ENCODE peak calls at places on chromosomes 13 and 19, in seven cellular contexts. W is endothelial cell, S is breast epithelium, D is Peyer's patch, R is fibroblast of pulmonary artery, C is choroid plexus epithelial cell, Q is cardiac fibroblast. X is an unnamed sample.

GRCh38 chr13:23681253-23681652 is 111.0 kb downstream of the TNFRSF19 start:
- DNase-seq in W (no peak), S (no peak), D (no peak), R (peak), C (peak), Q (peak), X (no peak)

GRCh38 chr19:10858204-10858828 is 10.1 kb downstream of the C19orf38 start:
- DNase-seq in W (peak), S (no peak), D (no peak), R (peak), C (peak), Q (peak), X (no peak)

GRCh38 chr19:31255863-31256600 is 93.2 kb downstream of the TSHZ3 start:
- DNase-seq in W (no peak), S (no peak), D (no peak), R (no peak), C (no peak), Q (no peak), X (no peak)

GRCh38 chr19:33436360-33437345 is 63.1 kb downstream of the CEBPG start:
- DNase-seq in W (no peak), S (no peak), D (no peak), R (no peak), C (no peak), Q (no peak), X (no peak)

GRCh38 chr19:18294467-18294864 is 13.0 kb upstream of the JUND start:
- DNase-seq in W (no peak), S (no peak), D (peak), R (no peak), C (no peak), Q (no peak), X (no peak)

GRCh38 chr13:28067526-28067925 is 32.9 kb downstream of the FLT3 start:
- DNase-seq in W (no peak), S (no peak), D (no peak), R (no peak), C (no peak), Q (no peak), X (no peak)

GRCh38 chr13:110116072-110116487 is 190.9 kb downstream of the COL4A1 start:
- DNase-seq in W (peak), S (no peak), D (peak), R (peak), C (peak), Q (peak), X (peak)

GRCh38 chr13:79869326-79869725 is 388.4 kb downstream of the NDFIP2 start:
- DNase-seq in W (no peak), S (no peak), D (no peak), R (peak), C (peak), Q (no peak), X (peak)

GRCh38 chr13:79317856-79318255 is 88.2 kb downstream of the RBM26 start:
- DNase-seq in W (no peak), S (no peak), D (no peak), R (no peak), C (no peak), Q (no peak), X (no peak)

GRCh38 chr19:22622901-22623840 is 11.0 kb upstream of the ZNF492 start:
- DNase-seq in W (no peak), S (peak), D (peak), R (no peak), C (no peak), Q (no peak), X (no peak)

GRCh38 chr13:36992362-36992761 is 6.8 kb downstream of the ALG5 start:
- DNase-seq in W (no peak), S (no peak), D (no peak), R (no peak), C (peak), Q (no peak), X (no peak)

GRCh38 chr13:114054269-114054668 is 78.2 kb downstream of the RASA3 start:
- DNase-seq in W (no peak), S (no peak), D (no peak), R (no peak), C (no peak), Q (no peak), X (no peak)

GRCh38 chr13:85618514-85618913 is 180.7 kb downstream of the SLITRK6 start:
- DNase-seq in W (no peak), S (no peak), D (no peak), R (no peak), C (no peak), Q (no peak), X (no peak)

GRCh38 chr13:80504453-80504852 is 163.5 kb upstream of the SPRY2 start:
- DNase-seq in W (no peak), S (no peak), D (no peak), R (peak), C (peak), Q (peak), X (no peak)

GRCh38 chr19:38551450-38551813 is 66.3 kb downstream of the MAP4K1 start:
- DNase-seq in W (no peak), S (no peak), D (no peak), R (no peak), C (no peak), Q (no peak), X (no peak)

GRCh38 chr19:37342753-37343152 is 28.1 kb upstream of the ZNF527 start:
- DNase-seq in W (no peak), S (no peak), D (no peak), R (peak), C (no peak), Q (no peak), X (no peak)

GRCh38 chr13:112330479-112331407 is 45.4 kb upstream of the SPACA7 start:
- DNase-seq in W (no peak), S (no peak), D (peak), R (no peak), C (no peak), Q (no peak), X (no peak)

GRCh38 chr19:13401388-13401787 is 104.9 kb downstream of the CACNA1A start:
- DNase-seq in W (peak), S (no peak), D (no peak), R (peak), C (peak), Q (peak), X (peak)

GRCh38 chr19:19460258-19460731 is 54.8 kb downstream of the GATAD2A start:
- DNase-seq in W (no peak), S (no peak), D (peak), R (no peak), C (no peak), Q (peak), X (no peak)

GRCh38 chr19:11261902-11262839 is at the start of gene DOCK6:
- DNase-seq in W (peak), S (peak), D (peak), R (no peak), C (no peak), Q (peak), X (no peak)

GRCh38 chr19:39199025-39199424 is 2.3 kb downstream of the NCCRP1 start:
- DNase-seq in W (no peak), S (no peak), D (no peak), R (peak), C (peak), Q (peak), X (peak)

GRCh38 chr19:5968431-5969373 is 9.2 kb downstream of the RANBP3 start:
- DNase-seq in W (peak), S (no peak), D (no peak), R (no peak), C (no peak), Q (no peak), X (no peak)

GRCh38 chr13:87893186-87893585 is 222.0 kb downstream of the SLITRK5 start:
- DNase-seq in W (no peak), S (no peak), D (no peak), R (no peak), C (no peak), Q (no peak), X (no peak)

GRCh38 chr19:6113616-6114188 is 3.4 kb upstream of the RFX2 start:
- DNase-seq in W (no peak), S (no peak), D (no peak), R (no peak), C (no peak), Q (no peak), X (no peak)

GRCh38 chr19:32563761-32564160 is 17.2 kb upstream of the PDCD5 start:
- DNase-seq in W (no peak), S (no peak), D (no peak), R (no peak), C (no peak), Q (no peak), X (no peak)

GRCh38 chr19:3577741-3578344 is 5.1 kb downstream of the HMG20B start:
- DNase-seq in W (no peak), S (no peak), D (peak), R (no peak), C (no peak), Q (no peak), X (no peak)

GRCh38 chr13:95745289-95745688 is 68.3 kb downstream of the DNAJC3 start:
- DNase-seq in W (no peak), S (no peak), D (no peak), R (no peak), C (no peak), Q (no peak), X (no peak)

GRCh38 chr13:95741584-95742563 is 64.9 kb downstream of the DNAJC3 start:
- DNase-seq in W (no peak), S (no peak), D (no peak), R (no peak), C (no peak), Q (no peak), X (no peak)

GRCh38 chr13:95749545-95749944 is 72.6 kb downstream of the DNAJC3 start:
- DNase-seq in W (no peak), S (no peak), D (no peak), R (no peak), C (no peak), Q (no peak), X (no peak)

GRCh38 chr13:95743192-95743591 is 66.3 kb downstream of the DNAJC3 start:
- DNase-seq in W (no peak), S (no peak), D (no peak), R (no peak), C (no peak), Q (no peak), X (no peak)

GRCh38 chr13:95745752-95746151 is 68.8 kb downstream of the DNAJC3 start:
- DNase-seq in W (no peak), S (no peak), D (no peak), R (peak), C (peak), Q (no peak), X (no peak)
- TF ChIP-seq CTCF in W (peak), S (no peak), D (no peak), R (peak), C (peak), Q (peak), X (peak)

GRCh38 chr19:56905616-56906015 is 65.1 kb upstream of the PEG3 start:
- DNase-seq in W (no peak), S (no peak), D (no peak), R (no peak), C (no peak), Q (no peak), X (no peak)

GRCh38 chr19:56900573-56901097 is 60.1 kb upstream of the PEG3 start:
- DNase-seq in W (no peak), S (no peak), D (no peak), R (no peak), C (no peak), Q (no peak), X (no peak)

GRCh38 chr19:56896041-56896440 is 55.5 kb upstream of the PEG3 start:
- DNase-seq in W (no peak), S (no peak), D (no peak), R (no peak), C (no peak), Q (no peak), X (no peak)

DNA sequence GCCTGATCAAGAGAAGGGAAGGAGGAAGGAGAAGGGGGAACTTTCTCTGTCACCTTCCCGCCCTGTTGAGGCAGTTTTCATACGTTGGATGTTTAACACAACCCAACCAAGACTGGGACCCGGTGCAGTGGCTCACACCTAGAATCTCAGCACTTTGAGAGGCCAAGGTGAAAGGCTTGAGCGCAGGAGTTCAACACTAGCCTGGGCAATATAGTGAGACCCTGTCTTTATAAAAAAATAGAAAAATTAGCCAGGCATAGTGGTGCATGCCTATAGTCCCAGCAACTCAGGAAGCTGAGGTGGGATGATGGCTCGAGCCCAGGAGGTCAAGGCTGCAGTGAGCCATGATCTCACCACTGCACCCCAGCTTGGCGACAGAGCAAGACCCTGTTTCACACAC is 59.4 kb upstream of the PEG3 start:
- DNase-seq in W (no peak), S (no peak), D (no peak), R (no peak), C (no peak), Q (no peak), X (no peak)
- TF ChIP-seq CTCF in W (no peak), S (no peak), D (no peak), R (no peak), C (no peak), Q (no peak), X (no peak)

GRCh38 chr19:43644181-43644580 is 4.5 kb upstream of the CADM4 start:
- DNase-seq in W (no peak), S (no peak), D (no peak), R (no peak), C (no peak), Q (no peak), X (no peak)
- TF ChIP-seq CTCF in W (no peak), S (no peak), D (no peak), R (no peak), C (no peak), Q (no peak), X (no peak)

DNA sequence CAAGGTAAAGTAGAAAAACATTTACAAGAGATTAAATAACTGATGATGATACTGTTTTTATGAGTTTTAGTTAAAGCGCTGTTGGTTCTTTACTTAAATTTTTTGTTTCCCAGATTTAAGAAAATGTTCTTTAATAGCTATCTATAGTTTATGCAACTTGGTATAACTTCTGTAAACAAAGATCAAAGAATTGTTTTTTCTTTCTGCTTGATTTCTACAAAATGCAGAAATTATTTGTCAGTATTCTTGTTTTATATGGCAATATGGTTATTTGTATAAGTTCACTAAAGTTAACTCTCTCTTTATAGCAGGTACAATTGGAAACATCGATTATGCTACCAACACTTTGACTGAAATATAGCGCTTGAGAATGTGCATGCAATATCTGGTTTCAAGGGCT is 2465.1 kb upstream of the PCDH20 start:
- DNase-seq in W (no peak), S (no peak), D (no peak), R (no peak), C (no peak), Q (no peak), X (no peak)
- TF ChIP-seq CTCF in W (no peak), S (no peak), D (no peak), R (no peak), C (no peak), Q (no peak), X (no peak)

GRCh38 chr19:8641221-8641907 is 10.9 kb downstream of the NFILZ start:
- DNase-seq in W (no peak), S (no peak), D (no peak), R (no peak), C (no peak), Q (no peak), X (no peak)
- TF ChIP-seq CTCF in W (no peak), S (no peak), D (no peak), R (no peak), C (no peak), Q (no peak), X (no peak)

GRCh38 chr13:95150555-95150954 is 150.7 kb downstream of the ABCC4 start:
- DNase-seq in W (no peak), S (no peak), D (no peak), R (no peak), C (no peak), Q (peak), X (no peak)
- TF ChIP-seq CTCF in W (no peak), S (no peak), D (no peak), R (no peak), C (no peak), Q (no peak), X (no peak)

GRCh38 chr13:39189778-39190177 is 151.5 kb downstream of the NHLRC3 start:
- DNase-seq in W (no peak), S (no peak), D (no peak), R (no peak), C (no peak), Q (no peak), X (no peak)
- TF ChIP-seq CTCF in W (no peak), S (no peak), D (no peak), R (no peak), C (no peak), Q (no peak), X (no peak)